ENCODE peak calls at places on chromosomes 12 and 14, in five cellular contexts. One of them, this sample, is unnamed.

GRCh38 chr12:112219195-112219594 is 93.8 kb downstream of the TRAFD1 start:
- DNase-seq in IMR-90: no peak
- DNase-seq in stomach: no peak
- DNase-seq in K562: no peak
- DNase-seq in endothelial cell of umbilical vein: no peak
- DNase-seq in this sample: no peak

GRCh38 chr12:116122639-116123038 is 154.9 kb downstream of the MED13L start:
- DNase-seq in K562: no peak
- DNase-seq in stomach: no peak
- DNase-seq in IMR-90: no peak
- DNase-seq in endothelial cell of umbilical vein: no peak
- DNase-seq in this sample: no peak

GRCh38 chr14:74548881-74549280 is 55.3 kb downstream of the ISCA2 start:
- DNase-seq in endothelial cell of umbilical vein: no peak
- DNase-seq in K562: no peak
- DNase-seq in IMR-90: peak
- DNase-seq in stomach: peak
- DNase-seq in this sample: no peak

GRCh38 chr14:76486251-76486743 is 110.4 kb downstream of the ESRRB start:
- DNase-seq in stomach: no peak
- DNase-seq in IMR-90: no peak
- DNase-seq in endothelial cell of umbilical vein: no peak
- DNase-seq in K562: no peak
- DNase-seq in this sample: no peak

GRCh38 chr12:121240484-121241202 is 30.7 kb downstream of the P2RX4 start:
- DNase-seq in stomach: peak
- DNase-seq in K562: peak
- DNase-seq in endothelial cell of umbilical vein: no peak
- DNase-seq in IMR-90: no peak
- DNase-seq in this sample: no peak

GRCh38 chr14:72855913-72856312 is 38.0 kb downstream of the DPF3 start:
- DNase-seq in K562: no peak
- DNase-seq in stomach: no peak
- DNase-seq in IMR-90: peak
- DNase-seq in endothelial cell of umbilical vein: no peak
- DNase-seq in this sample: no peak

GRCh38 chr12:68222336-68222735 is 3.3 kb downstream of the IL26 start:
- DNase-seq in endothelial cell of umbilical vein: no peak
- DNase-seq in stomach: no peak
- DNase-seq in IMR-90: peak
- DNase-seq in K562: no peak
- DNase-seq in this sample: no peak

GRCh38 chr12:111405856-111406473 is at the start of gene SH2B3:
- DNase-seq in stomach: no peak
- DNase-seq in endothelial cell of umbilical vein: no peak
- DNase-seq in K562: no peak
- DNase-seq in IMR-90: peak
- DNase-seq in this sample: no peak

GRCh38 chr12:111169032-111169431 is 199.9 kb downstream of the PHETA1 start:
- DNase-seq in stomach: no peak
- DNase-seq in IMR-90: no peak
- DNase-seq in K562: no peak
- DNase-seq in endothelial cell of umbilical vein: no peak
- DNase-seq in this sample: no peak

GRCh38 chr12:92136883-92137582 is 8.6 kb downstream of the BTG1 start:
- DNase-seq in IMR-90: peak
- DNase-seq in K562: no peak
- DNase-seq in endothelial cell of umbilical vein: peak
- DNase-seq in stomach: no peak
- DNase-seq in this sample: no peak

GRCh38 chr12:55722948-55723347 is 2.8 kb downstream of the RDH5 start:
- DNase-seq in stomach: no peak
- DNase-seq in K562: no peak
- DNase-seq in IMR-90: no peak
- DNase-seq in endothelial cell of umbilical vein: no peak
- DNase-seq in this sample: no peak

GRCh38 chr14:36509056-36509917 is 10.7 kb downstream of the NKX2-1 start:
- DNase-seq in endothelial cell of umbilical vein: no peak
- DNase-seq in stomach: no peak
- DNase-seq in K562: no peak
- DNase-seq in IMR-90: no peak
- DNase-seq in this sample: no peak

GRCh38 chr12:106769078-106769477 is 5.4 kb upstream of the RIC8B start:
- DNase-seq in IMR-90: peak
- DNase-seq in K562: no peak
- DNase-seq in endothelial cell of umbilical vein: no peak
- DNase-seq in stomach: no peak
- DNase-seq in this sample: peak

GRCh38 chr12:127675936-127676335 is 591.0 kb upstream of the TMEM132C start:
- DNase-seq in stomach: no peak
- DNase-seq in K562: no peak
- DNase-seq in endothelial cell of umbilical vein: no peak
- DNase-seq in IMR-90: no peak
- DNase-seq in this sample: no peak

GRCh38 chr14:95196268-95196667 is 38.9 kb upstream of the DICER1 start:
- DNase-seq in IMR-90: no peak
- DNase-seq in stomach: no peak
- DNase-seq in endothelial cell of umbilical vein: no peak
- DNase-seq in K562: peak
- DNase-seq in this sample: no peak

GRCh38 chr12:118299791-118300460 is 72.8 kb downstream of the TAOK3 start:
- DNase-seq in K562: peak
- DNase-seq in endothelial cell of umbilical vein: no peak
- DNase-seq in IMR-90: no peak
- DNase-seq in stomach: no peak
- DNase-seq in this sample: no peak

GRCh38 chr12:80868576-80868975 is 69.2 kb downstream of the LIN7A start:
- DNase-seq in endothelial cell of umbilical vein: no peak
- DNase-seq in stomach: no peak
- DNase-seq in IMR-90: no peak
- DNase-seq in K562: no peak
- DNase-seq in this sample: no peak

GRCh38 chr12:107330901-107331431 is 237.6 kb upstream of the CRY1 start:
- DNase-seq in endothelial cell of umbilical vein: no peak
- DNase-seq in IMR-90: no peak
- DNase-seq in stomach: no peak
- DNase-seq in K562: no peak
- DNase-seq in this sample: no peak

GRCh38 chr12:105275997-105276760 is 40.2 kb upstream of the APPL2 start:
- DNase-seq in IMR-90: no peak
- DNase-seq in K562: no peak
- DNase-seq in stomach: no peak
- DNase-seq in endothelial cell of umbilical vein: no peak
- DNase-seq in this sample: no peak

GRCh38 chr12:11693626-11694025 is 44.2 kb downstream of the ETV6 start:
- DNase-seq in endothelial cell of umbilical vein: no peak
- DNase-seq in IMR-90: no peak
- DNase-seq in stomach: no peak
- DNase-seq in K562: no peak
- DNase-seq in this sample: no peak

GRCh38 chr12:77249892-77250291 is 184.5 kb upstream of the E2F7 start:
- DNase-seq in K562: no peak
- DNase-seq in IMR-90: no peak
- DNase-seq in stomach: no peak
- DNase-seq in endothelial cell of umbilical vein: no peak
- DNase-seq in this sample: no peak

GRCh38 chr12:21476949-21477348 is 24.5 kb downstream of the RECQL start:
- DNase-seq in stomach: no peak
- DNase-seq in IMR-90: peak
- DNase-seq in endothelial cell of umbilical vein: peak
- DNase-seq in K562: no peak
- DNase-seq in this sample: no peak

GRCh38 chr14:32010561-32011188 is 66.4 kb upstream of the ARHGAP5 start:
- DNase-seq in K562: peak
- DNase-seq in endothelial cell of umbilical vein: peak
- DNase-seq in IMR-90: peak
- DNase-seq in stomach: no peak
- DNase-seq in this sample: no peak

DNA sequence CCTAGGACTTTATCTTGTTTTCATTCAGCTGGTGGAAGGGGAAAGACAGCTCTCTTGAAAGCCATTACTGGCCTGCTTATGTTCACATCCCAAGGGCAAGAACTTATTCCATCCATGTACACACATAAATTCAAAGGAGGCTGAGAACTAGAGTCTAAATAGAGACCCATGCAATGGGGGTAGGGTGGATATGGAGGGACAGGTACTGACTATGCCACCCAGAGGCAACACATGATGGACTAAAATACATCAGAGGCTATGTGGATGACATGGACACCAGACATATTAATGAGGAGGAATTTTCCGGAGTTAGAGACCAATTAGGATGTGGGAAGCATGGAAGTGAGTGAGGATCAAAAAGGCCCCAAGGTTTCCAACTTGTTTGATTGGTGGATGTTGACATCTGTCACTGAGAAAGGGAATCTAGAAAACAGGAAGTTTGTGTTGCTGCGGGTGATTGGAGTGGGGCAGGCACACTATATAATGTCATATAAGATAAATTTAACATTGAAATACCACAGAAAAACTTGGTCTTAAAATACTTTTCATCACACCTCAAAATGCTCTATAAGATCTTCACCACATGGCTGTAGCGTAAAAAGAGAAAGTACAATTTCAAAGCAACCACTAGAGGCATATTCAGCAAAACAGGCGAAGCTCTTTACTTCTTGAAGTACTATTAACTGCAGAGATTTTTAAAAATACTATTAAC is 130.4 kb downstream of the GRIP1 start:
- DNase-seq in stomach: no peak
- DNase-seq in K562: no peak
- DNase-seq in endothelial cell of umbilical vein: no peak
- DNase-seq in IMR-90: no peak
- DNase-seq in this sample: no peak
- TF ChIP-seq CTCF in stomach: no peak
- TF ChIP-seq CTCF in K562: no peak
- TF ChIP-seq CTCF in endothelial cell of umbilical vein: no peak
- TF ChIP-seq CTCF in IMR-90: no peak
- TF ChIP-seq CTCF in this sample: no peak

GRCh38 chr12:1796515-1797010 is 23.8 kb upstream of the LRTM2 start:
- DNase-seq in IMR-90: no peak
- DNase-seq in endothelial cell of umbilical vein: peak
- DNase-seq in stomach: peak
- DNase-seq in K562: no peak
- DNase-seq in this sample: no peak
- TF ChIP-seq POLR2A in IMR-90: no peak
- TF ChIP-seq POLR2A in endothelial cell of umbilical vein: no peak
- TF ChIP-seq POLR2A in stomach: no peak
- TF ChIP-seq POLR2A in K562: no peak
- TF ChIP-seq POLR2A in this sample: peak

GRCh38 chr12:45232146-45232731 is 16.3 kb downstream of the ANO6 start:
- DNase-seq in stomach: no peak
- DNase-seq in K562: no peak
- DNase-seq in IMR-90: peak
- DNase-seq in endothelial cell of umbilical vein: no peak
- DNase-seq in this sample: no peak

GRCh38 chr12:45232771-45233372 is 17.0 kb downstream of the ANO6 start:
- DNase-seq in stomach: peak
- DNase-seq in IMR-90: peak
- DNase-seq in endothelial cell of umbilical vein: peak
- DNase-seq in K562: peak
- DNase-seq in this sample: peak

GRCh38 chr12:45231515-45232145 is 15.7 kb downstream of the ANO6 start:
- DNase-seq in stomach: no peak
- DNase-seq in K562: no peak
- DNase-seq in IMR-90: peak
- DNase-seq in endothelial cell of umbilical vein: peak
- DNase-seq in this sample: no peak

GRCh38 chr12:45235087-45236025 is 19.5 kb downstream of the ANO6 start:
- DNase-seq in stomach: no peak
- DNase-seq in endothelial cell of umbilical vein: peak
- DNase-seq in IMR-90: peak
- DNase-seq in K562: peak
- DNase-seq in this sample: peak

GRCh38 chr12:45234134-45234865 is 18.4 kb downstream of the ANO6 start:
- DNase-seq in stomach: no peak
- DNase-seq in IMR-90: peak
- DNase-seq in K562: peak
- DNase-seq in endothelial cell of umbilical vein: peak
- DNase-seq in this sample: peak
- TF ChIP-seq CTCF in stomach: no peak
- TF ChIP-seq CTCF in IMR-90: no peak
- TF ChIP-seq CTCF in K562: no peak
- TF ChIP-seq CTCF in endothelial cell of umbilical vein: no peak
- TF ChIP-seq CTCF in this sample: no peak

GRCh38 chr12:26124491-26125450 is at the start of gene BHLHE41:
- DNase-seq in stomach: peak
- DNase-seq in IMR-90: peak
- DNase-seq in endothelial cell of umbilical vein: peak
- DNase-seq in K562: no peak
- DNase-seq in this sample: peak
- TF ChIP-seq POLR2A in stomach: no peak
- TF ChIP-seq POLR2A in IMR-90: no peak
- TF ChIP-seq POLR2A in endothelial cell of umbilical vein: no peak
- TF ChIP-seq POLR2A in K562: no peak
- TF ChIP-seq POLR2A in this sample: peak